ENCODE peak calls at places on chromosome 4, in seven cellular contexts. P, R, F, Y, O, D and E are unnamed samples.
A peak's percentile ranks its signal among the peaks of the same experiment; 100 is the strongest.

GRCh38 chr4:174714393-174715211 is 114.4 kb downstream of the GLRA3 start:
- DNase-seq in P (no peak), R (peak; percentile 3), F (peak; percentile 68), Y (peak; percentile 7), O (peak; percentile 17), D (peak; percentile 59), E (peak; percentile 18)

GRCh38 chr4:43550981-43551627 is 658.6 kb downstream of the GRXCR1 start:
- DNase-seq in P (no peak), R (no peak), F (no peak), Y (no peak), O (no peak), D (no peak), E (no peak)

GRCh38 chr4:128256539-128256938 is 31.1 kb downstream of the PGRMC2 start:
- DNase-seq in P (no peak), R (no peak), F (no peak), Y (no peak), O (no peak), D (no peak), E (no peak)

GRCh38 chr4:106763044-106763443 is 273.1 kb downstream of the DKK2 start:
- DNase-seq in P (no peak), R (no peak), F (peak; percentile 11), Y (no peak), O (no peak), D (no peak), E (peak; percentile 6)

GRCh38 chr4:7145291-7145934 is 46.9 kb upstream of the SORCS2 start:
- DNase-seq in P (no peak), R (no peak), F (no peak), Y (no peak), O (no peak), D (no peak), E (no peak)

GRCh38 chr4:175070444-175070843 is 152.3 kb downstream of the ADAM29 start:
- DNase-seq in P (no peak), R (no peak), F (peak; percentile 71), Y (no peak), O (no peak), D (no peak), E (no peak)

GRCh38 chr4:71338846-71339593 is at the start of gene SLC4A4:
- DNase-seq in P (no peak), R (peak; percentile 24), F (peak; percentile 72), Y (peak; percentile 91), O (no peak), D (no peak), E (no peak)

GRCh38 chr4:57193996-57194675 is 84.0 kb upstream of the IGFBP7 start:
- DNase-seq in P (no peak), R (no peak), F (no peak), Y (no peak), O (no peak), D (no peak), E (no peak)

GRCh38 chr4:182806259-182807252 is 110.6 kb downstream of the DCTD start:
- DNase-seq in P (peak; percentile 65), R (no peak), F (peak; percentile 66), Y (peak; percentile 59), O (peak; percentile 53), D (peak; percentile 21), E (peak; percentile 61)

GRCh38 chr4:5224340-5224739 is 173.1 kb downstream of the STK32B start:
- DNase-seq in P (no peak), R (no peak), F (no peak), Y (peak; percentile 34), O (no peak), D (no peak), E (no peak)

GRCh38 chr4:128556756-128557155 is 252.7 kb upstream of the JADE1 start:
- DNase-seq in P (no peak), R (no peak), F (no peak), Y (no peak), O (no peak), D (no peak), E (no peak)

GRCh38 chr4:146486565-146486964 is 35.2 kb downstream of the SLC10A7 start:
- DNase-seq in P (no peak), R (no peak), F (no peak), Y (no peak), O (no peak), D (no peak), E (no peak)

GRCh38 chr4:71882113-71882512 is 98.2 kb upstream of the GC start:
- DNase-seq in P (no peak), R (no peak), F (peak; percentile 50), Y (no peak), O (no peak), D (no peak), E (no peak)

DNA sequence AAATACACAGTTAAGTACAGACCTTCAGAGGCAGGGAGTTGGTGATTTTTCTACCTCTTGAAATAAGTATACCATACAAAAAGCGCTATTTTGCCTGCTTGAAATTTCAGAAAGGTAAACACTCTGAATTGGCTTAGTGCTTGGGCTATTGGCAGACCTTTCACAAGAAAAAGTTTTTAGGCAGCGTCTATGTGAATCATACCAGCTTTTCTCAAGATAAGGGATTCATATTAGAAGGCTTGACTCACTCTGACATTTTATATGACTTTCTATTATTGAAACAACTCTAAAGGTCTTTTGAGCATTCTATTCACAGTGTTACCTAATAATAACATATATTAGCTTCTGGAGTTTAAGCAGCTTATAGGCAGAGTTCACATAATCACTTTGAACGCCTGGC is 286.4 kb upstream of the FAT1 start:
- DNase-seq in P (no peak), R (no peak), F (peak; percentile 10), Y (peak; percentile 47), O (no peak), D (no peak), E (no peak)
- H3K4me3 ChIP-seq in P (no peak overlapping the region), R (no peak overlapping the region), F (no peak overlapping the region), Y (no peak overlapping the region), O (no peak overlapping the region), D (no peak overlapping the region), E (no peak overlapping the region)

GRCh38 chr4:25815586-25815985 is 47.2 kb downstream of the SEL1L3 start:
- DNase-seq in P (no peak), R (no peak), F (no peak), Y (no peak), O (no peak), D (no peak), E (no peak)

GRCh38 chr4:25814323-25814722 is 48.5 kb downstream of the SEL1L3 start:
- DNase-seq in P (peak; percentile 30), R (no peak), F (peak; percentile 18), Y (peak; percentile 63), O (peak; percentile 51), D (no peak), E (peak; percentile 41)

GRCh38 chr4:25814737-25815136 is 48.1 kb downstream of the SEL1L3 start:
- DNase-seq in P (no peak), R (no peak), F (no peak), Y (no peak), O (no peak), D (no peak), E (no peak)

GRCh38 chr4:25810815-25811690 is 51.7 kb downstream of the SEL1L3 start:
- DNase-seq in P (peak; percentile 19), R (no peak), F (peak; percentile 59), Y (peak; percentile 54), O (no peak), D (no peak), E (no peak)

DNA sequence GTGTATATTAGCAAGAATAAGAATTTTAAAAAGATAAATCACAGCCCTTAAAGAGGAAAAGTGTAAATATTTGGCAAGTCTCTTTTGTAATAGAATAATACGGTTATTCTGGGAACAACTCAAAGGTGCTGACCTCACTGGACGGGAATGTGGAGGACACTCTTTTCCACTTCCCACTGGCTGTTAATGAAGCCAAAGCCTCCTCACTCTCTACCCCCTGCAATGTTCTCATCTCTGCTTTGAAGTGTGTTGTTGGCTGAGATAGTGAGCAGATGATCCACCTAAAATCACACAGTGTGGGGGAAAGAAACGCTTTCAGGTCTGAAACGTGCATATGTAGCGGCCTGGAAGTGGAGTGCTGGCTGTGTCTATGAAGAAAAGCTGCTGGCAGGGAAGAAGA is 49.1 kb downstream of the SEL1L3 start:
- DNase-seq in P (peak; percentile 32), R (peak; percentile 34), F (peak; percentile 60), Y (peak; percentile 75), O (peak; percentile 9), D (no peak), E (no peak)
- H3K27ac ChIP-seq in P (no peak overlapping the region), R (peak overlapping the region; percentile 74), F (peak overlapping the region; percentile 41), Y (peak overlapping the region; percentile 49), O (no peak overlapping the region), D (no peak overlapping the region), E (no peak overlapping the region)

DNA sequence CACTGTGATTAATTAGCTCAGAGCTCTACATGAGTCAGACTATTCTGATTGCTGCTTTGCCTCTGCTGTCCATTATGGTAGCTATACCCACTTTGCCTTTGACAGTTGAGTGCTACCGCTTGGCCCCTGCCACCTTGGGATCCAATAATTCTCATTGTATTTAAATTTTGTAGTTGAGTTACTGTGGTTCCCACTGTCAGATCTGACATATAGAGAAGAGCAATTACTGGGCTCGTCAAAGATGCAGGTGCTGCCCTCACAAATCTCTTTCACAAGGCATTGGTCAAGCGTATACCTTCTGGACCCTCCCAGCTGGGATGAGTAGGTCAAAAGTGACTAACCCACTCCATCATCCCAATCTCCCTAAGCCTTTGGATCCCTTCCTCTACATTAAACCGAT is 18.3 kb upstream of the PRDM8 start:
- DNase-seq in P (no peak), R (no peak), F (no peak), Y (no peak), O (no peak), D (no peak), E (no peak)
- TF ChIP-seq CTCF in P (no peak), R (no peak), F (no peak), Y (no peak), O (no peak), D (no peak), E (no peak)

DNA sequence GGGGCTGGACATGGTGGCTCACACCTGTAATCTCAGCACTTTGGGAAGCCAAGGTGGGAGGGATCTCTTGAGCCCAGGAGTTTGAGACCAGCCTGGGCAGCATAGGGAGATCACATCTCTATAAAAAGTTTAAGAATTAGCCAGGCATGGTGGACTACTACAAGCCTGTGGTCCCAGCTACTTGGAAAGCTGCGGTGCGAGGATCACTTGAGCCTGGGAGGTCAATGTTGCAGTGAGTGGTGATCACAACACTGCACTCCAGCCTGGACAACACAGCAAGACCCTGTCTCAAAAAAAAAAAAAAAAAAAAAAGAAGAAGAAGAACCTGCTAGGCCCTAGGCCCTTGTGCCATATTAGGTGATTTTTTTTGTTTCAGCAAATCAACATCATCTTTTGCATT is 12.2 kb downstream of the SRD5A3 start:
- DNase-seq in P (no peak), R (no peak), F (no peak), Y (no peak), O (no peak), D (no peak), E (no peak)
- H3K4me3 ChIP-seq in P (no peak overlapping the region), R (no peak overlapping the region), F (no peak overlapping the region), Y (no peak overlapping the region), O (no peak overlapping the region), D (no peak overlapping the region), E (no peak overlapping the region)

DNA sequence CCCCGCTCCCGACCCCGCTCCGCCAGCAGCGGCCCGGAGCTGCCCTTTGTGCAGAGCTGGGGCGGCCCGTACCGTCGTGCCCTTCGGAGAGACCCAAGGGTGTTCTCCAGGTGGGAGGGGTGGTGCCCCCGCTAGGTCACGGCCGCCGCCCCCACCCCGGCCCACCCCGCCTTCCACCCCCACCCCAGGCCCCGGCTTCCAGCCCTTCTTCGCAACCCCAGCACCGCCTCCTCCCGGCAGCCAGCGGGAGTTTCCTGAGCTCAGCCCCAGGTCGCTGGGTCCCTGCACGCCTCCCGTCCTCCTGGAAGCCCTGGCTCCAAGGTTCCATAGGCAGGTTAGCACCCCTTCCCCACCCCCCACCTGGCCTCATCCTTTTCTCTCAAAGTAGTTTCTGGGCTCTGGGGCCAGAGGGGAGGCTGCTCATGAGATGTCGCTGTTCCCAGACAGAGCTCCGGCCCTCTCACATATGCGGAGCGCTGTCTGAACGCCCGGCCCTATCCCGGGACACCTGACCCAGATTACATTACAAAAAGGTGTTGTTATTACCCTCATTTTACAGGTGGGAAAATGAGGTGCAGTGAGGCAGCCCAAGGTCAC is 25.2 kb upstream of the FGFR3 start:
- DNase-seq in P (no peak), R (no peak), F (no peak), Y (peak; percentile 8), O (no peak), D (no peak), E (no peak)
- H3K27ac ChIP-seq in P (no peak overlapping the region), R (no peak overlapping the region), F (no peak overlapping the region), Y (no peak overlapping the region), O (no peak overlapping the region), D (peak overlapping the region; percentile 59), E (no peak overlapping the region)